ENCODE peak calls at places on chromosomes 12 and 14, in four cellular contexts. One of them, this sample, is unnamed.

GRCh38 chr14:101083564-101084435 is 180.3 kb upstream of the RTL1 start:
- DNase-seq in brain microvascular endothelial cell: no peak
- DNase-seq in endothelial cell of umbilical vein: no peak
- DNase-seq in astrocyte of the spinal cord: no peak
- DNase-seq in this sample: no peak

GRCh38 chr12:57761391-57761998 is 5.4 kb downstream of the CYP27B1 start:
- DNase-seq in brain microvascular endothelial cell: no peak
- DNase-seq in endothelial cell of umbilical vein: no peak
- DNase-seq in astrocyte of the spinal cord: no peak
- DNase-seq in this sample: no peak

GRCh38 chr14:28412076-28412475 is 354.5 kb upstream of the FOXG1 start:
- DNase-seq in brain microvascular endothelial cell: no peak
- DNase-seq in endothelial cell of umbilical vein: no peak
- DNase-seq in astrocyte of the spinal cord: no peak
- DNase-seq in this sample: no peak

GRCh38 chr14:35988972-35989690 is 163.0 kb downstream of the BRMS1L start:
- DNase-seq in brain microvascular endothelial cell: no peak
- DNase-seq in endothelial cell of umbilical vein: no peak
- DNase-seq in astrocyte of the spinal cord: no peak
- DNase-seq in this sample: no peak

GRCh38 chr14:105205718-105206208 is 24.7 kb upstream of the NUDT14 start:
- DNase-seq in brain microvascular endothelial cell: no peak
- DNase-seq in endothelial cell of umbilical vein: no peak
- DNase-seq in astrocyte of the spinal cord: no peak
- DNase-seq in this sample: no peak

GRCh38 chr12:116266220-116266619 is 11.3 kb downstream of the MED13L start:
- DNase-seq in brain microvascular endothelial cell: no peak
- DNase-seq in endothelial cell of umbilical vein: peak; percentile 40
- DNase-seq in astrocyte of the spinal cord: peak; percentile 41
- DNase-seq in this sample: no peak

GRCh38 chr14:77022219-77022852 is 6.2 kb downstream of the IRF2BPL start:
- DNase-seq in brain microvascular endothelial cell: no peak
- DNase-seq in endothelial cell of umbilical vein: no peak
- DNase-seq in astrocyte of the spinal cord: no peak
- DNase-seq in this sample: no peak

GRCh38 chr12:2384533-2385328 is 331.9 kb downstream of the CACNA1C start:
- DNase-seq in brain microvascular endothelial cell: peak; percentile 51
- DNase-seq in endothelial cell of umbilical vein: no peak
- DNase-seq in astrocyte of the spinal cord: peak; percentile 61
- DNase-seq in this sample: peak; percentile 67

GRCh38 chr14:50822501-50823042 is 8.4 kb downstream of the NIN start:
- DNase-seq in brain microvascular endothelial cell: no peak
- DNase-seq in endothelial cell of umbilical vein: no peak
- DNase-seq in astrocyte of the spinal cord: no peak
- DNase-seq in this sample: no peak

GRCh38 chr12:102548543-102548942 is 68.2 kb upstream of the IGF1 start:
- DNase-seq in brain microvascular endothelial cell: no peak
- DNase-seq in endothelial cell of umbilical vein: no peak
- DNase-seq in astrocyte of the spinal cord: no peak
- DNase-seq in this sample: no peak

GRCh38 chr12:94621662-94622359 is 28.5 kb downstream of the TMCC3 start:
- DNase-seq in brain microvascular endothelial cell: peak; percentile 79
- DNase-seq in endothelial cell of umbilical vein: peak; percentile 81
- DNase-seq in astrocyte of the spinal cord: peak; percentile 37
- DNase-seq in this sample: no peak

GRCh38 chr14:90805662-90806548 is 10.3 kb downstream of the TTC7B start:
- DNase-seq in brain microvascular endothelial cell: no peak
- DNase-seq in endothelial cell of umbilical vein: no peak
- DNase-seq in astrocyte of the spinal cord: no peak
- DNase-seq in this sample: no peak

GRCh38 chr12:4555804-4556203 is 6.2 kb upstream of the DYRK4 start:
- DNase-seq in brain microvascular endothelial cell: no peak
- DNase-seq in endothelial cell of umbilical vein: no peak
- DNase-seq in astrocyte of the spinal cord: no peak
- DNase-seq in this sample: no peak

GRCh38 chr12:10395390-10395998 is 5.7 kb upstream of the KLRK1 start:
- DNase-seq in brain microvascular endothelial cell: peak; percentile 88
- DNase-seq in endothelial cell of umbilical vein: no peak
- DNase-seq in astrocyte of the spinal cord: peak; percentile 93
- DNase-seq in this sample: peak; percentile 56

GRCh38 chr12:40745386-40745785 is 53.1 kb downstream of the CNTN1 start:
- DNase-seq in brain microvascular endothelial cell: no peak
- DNase-seq in endothelial cell of umbilical vein: no peak
- DNase-seq in astrocyte of the spinal cord: no peak
- DNase-seq in this sample: no peak
- TF ChIP-seq CTCF in brain microvascular endothelial cell: no peak
- TF ChIP-seq CTCF in endothelial cell of umbilical vein: no peak
- TF ChIP-seq CTCF in astrocyte of the spinal cord: no peak
- TF ChIP-seq CTCF in this sample: no peak

GRCh38 chr12:40107803-40108620 is 2.1 kb upstream of the SLC2A13 start:
- DNase-seq in brain microvascular endothelial cell: no peak
- DNase-seq in endothelial cell of umbilical vein: no peak
- DNase-seq in astrocyte of the spinal cord: no peak
- DNase-seq in this sample: no peak
- TF ChIP-seq CTCF in brain microvascular endothelial cell: no peak
- TF ChIP-seq CTCF in endothelial cell of umbilical vein: no peak
- TF ChIP-seq CTCF in astrocyte of the spinal cord: no peak
- TF ChIP-seq CTCF in this sample: no peak

DNA sequence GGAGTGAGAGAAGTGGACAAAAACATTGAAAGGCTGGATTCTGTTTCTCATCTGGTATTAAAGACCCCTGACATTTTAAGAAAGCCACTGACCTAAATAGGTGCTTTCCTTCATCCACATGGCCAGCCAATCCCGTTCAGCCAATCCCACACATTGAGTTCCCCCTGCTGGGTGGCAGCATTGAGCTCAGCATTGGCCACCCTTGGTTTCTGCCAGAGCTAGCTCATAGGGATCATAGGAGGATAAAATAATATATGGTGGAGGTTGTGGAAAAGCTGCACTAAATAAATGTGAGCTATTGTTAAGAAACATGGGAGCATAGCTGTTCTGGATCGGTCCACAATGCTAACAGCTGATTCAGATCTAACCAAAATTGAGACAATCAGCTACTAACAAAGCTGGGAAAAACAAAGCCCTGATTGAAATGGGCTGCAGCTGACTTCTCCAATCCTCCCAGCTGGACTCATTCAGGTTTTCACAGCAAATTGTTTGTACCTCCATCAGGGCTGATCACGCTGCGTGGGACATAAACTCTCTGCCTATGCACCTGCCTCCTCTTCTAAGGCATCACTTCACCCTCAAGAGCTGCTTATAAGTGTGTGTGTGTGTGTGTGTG is 256.5 kb downstream of the EMP1 start:
- DNase-seq in brain microvascular endothelial cell: no peak
- DNase-seq in endothelial cell of umbilical vein: no peak
- DNase-seq in astrocyte of the spinal cord: no peak
- DNase-seq in this sample: no peak
- TF ChIP-seq CTCF in brain microvascular endothelial cell: no peak
- TF ChIP-seq CTCF in endothelial cell of umbilical vein: no peak
- TF ChIP-seq CTCF in astrocyte of the spinal cord: no peak
- TF ChIP-seq CTCF in this sample: no peak

GRCh38 chr14:106287506-106287905 is 761.1 kb downstream of the TMEM121 start:
- DNase-seq in brain microvascular endothelial cell: no peak
- DNase-seq in endothelial cell of umbilical vein: no peak
- DNase-seq in astrocyte of the spinal cord: no peak
- DNase-seq in this sample: no peak

GRCh38 chr14:106291626-106292025 is 765.2 kb downstream of the TMEM121 start:
- DNase-seq in brain microvascular endothelial cell: no peak
- DNase-seq in endothelial cell of umbilical vein: no peak
- DNase-seq in astrocyte of the spinal cord: no peak
- DNase-seq in this sample: no peak

DNA sequence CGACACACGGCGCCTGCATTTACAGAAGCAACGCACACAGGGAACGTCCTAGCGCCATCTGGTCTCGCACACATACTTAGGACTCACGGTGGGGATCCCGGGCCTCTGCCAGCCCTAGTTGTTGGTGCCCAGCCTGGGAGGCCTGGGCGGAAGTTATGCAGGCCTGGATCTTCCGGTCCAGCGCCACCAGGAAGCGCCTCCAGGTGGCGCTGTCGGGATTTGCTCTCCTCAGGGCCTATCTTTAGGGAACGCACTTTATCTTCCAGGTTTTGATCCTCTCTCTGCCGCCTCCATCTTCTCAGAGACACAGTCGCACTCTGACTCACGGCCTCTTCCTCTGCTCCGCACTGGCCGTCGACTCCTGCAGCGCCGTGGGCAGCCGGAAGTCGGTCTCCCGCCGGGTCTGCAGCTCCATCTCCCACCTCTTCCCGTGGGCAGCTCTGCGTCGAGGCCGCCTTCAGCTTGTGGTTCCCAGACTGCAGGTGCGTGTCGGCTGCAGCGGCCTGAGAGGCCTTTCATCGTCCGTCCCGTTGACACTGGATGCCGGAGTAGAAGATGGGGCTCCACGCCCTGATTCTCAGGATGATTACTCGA is 760.4 kb downstream of the TMEM121 start:
- DNase-seq in brain microvascular endothelial cell: no peak
- DNase-seq in endothelial cell of umbilical vein: no peak
- DNase-seq in astrocyte of the spinal cord: no peak
- DNase-seq in this sample: no peak
- TF ChIP-seq CTCF in brain microvascular endothelial cell: peak; percentile 11
- TF ChIP-seq CTCF in endothelial cell of umbilical vein: no peak
- TF ChIP-seq CTCF in astrocyte of the spinal cord: no peak
- TF ChIP-seq CTCF in this sample: no peak

DNA sequence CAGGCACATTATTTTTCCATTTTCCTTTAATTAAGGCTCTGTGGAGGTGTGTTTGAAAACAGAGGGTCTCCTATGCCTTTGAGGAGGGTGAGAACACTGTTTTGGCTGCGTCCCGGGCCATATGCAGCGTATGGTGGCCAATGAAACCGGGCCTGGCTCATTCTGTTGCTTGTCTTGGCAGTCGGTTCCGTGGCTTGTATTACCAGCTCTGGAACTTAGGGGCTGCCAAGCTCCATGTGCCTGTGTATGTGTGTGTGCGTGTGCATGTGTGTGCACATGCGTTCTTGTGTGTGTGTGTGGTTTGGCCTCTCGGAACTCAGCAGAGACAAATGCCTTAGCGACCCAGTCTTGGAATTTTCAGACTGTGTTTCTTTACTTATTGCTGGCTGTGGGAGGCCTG is 2.7 kb downstream of the JDP2 start:
- DNase-seq in brain microvascular endothelial cell: no peak
- DNase-seq in endothelial cell of umbilical vein: no peak
- DNase-seq in astrocyte of the spinal cord: no peak
- DNase-seq in this sample: peak; percentile 31
- TF ChIP-seq CTCF in brain microvascular endothelial cell: no peak
- TF ChIP-seq CTCF in endothelial cell of umbilical vein: no peak
- TF ChIP-seq CTCF in astrocyte of the spinal cord: no peak
- TF ChIP-seq CTCF in this sample: no peak

DNA sequence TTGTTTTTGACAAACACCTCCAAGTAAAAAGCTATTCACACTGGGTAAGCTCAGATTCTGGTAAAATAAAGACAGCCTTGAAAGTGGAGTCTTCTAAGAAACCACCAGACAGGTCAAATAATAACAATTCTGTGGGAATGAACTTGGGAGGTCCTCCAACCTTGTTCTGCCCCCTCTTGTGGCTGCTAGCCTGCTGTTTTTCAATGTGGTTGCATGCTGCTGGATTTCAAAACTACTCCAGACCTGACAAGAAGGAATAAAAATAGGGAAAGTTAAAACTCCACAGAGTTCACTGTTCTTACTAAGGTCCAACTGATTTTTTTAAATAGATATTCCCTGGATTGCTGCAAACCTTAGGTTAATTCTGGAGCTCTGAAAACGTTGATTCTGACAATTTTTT is 32.2 kb upstream of the RIN3 start:
- DNase-seq in brain microvascular endothelial cell: peak; percentile 42
- DNase-seq in endothelial cell of umbilical vein: peak; percentile 19
- DNase-seq in astrocyte of the spinal cord: peak; percentile 82
- DNase-seq in this sample: no peak
- TF ChIP-seq CTCF in brain microvascular endothelial cell: peak; percentile 73
- TF ChIP-seq CTCF in endothelial cell of umbilical vein: peak; percentile 33
- TF ChIP-seq CTCF in astrocyte of the spinal cord: peak; percentile 48
- TF ChIP-seq CTCF in this sample: peak; percentile 63

This sample was measured in AG09319.